ENCODE peak calls at places on chromosomes 5 and 9, in eight cellular contexts. S is SK-N-SH; X is activated CD8-positive, alpha-beta T cell treated with anti-CD3 and anti-CD28 coated beads for 36 hours; P is breast epithelium; D is Peyer's patch; K is A549; M is heart right ventricle; W is dorsolateral prefrontal cortex. A is an unnamed sample.

GRCh38 chr5:67268233-67269011 is 71.8 kb upstream of the CD180 start:
- DNase-seq in S (peak), X (no peak), P (peak), D (peak), K (peak), M (peak), W (peak), A (peak)

GRCh38 chr5:94240616-94241287 is 377.7 kb downstream of the KIAA0825 start:
- DNase-seq in S (peak), X (no peak), P (no peak), D (no peak), K (no peak), M (no peak), W (no peak), A (no peak)

GRCh38 chr5:76180817-76181805 is 97.9 kb downstream of the SV2C start:
- DNase-seq in S (no peak), X (peak), P (no peak), D (peak), K (peak), M (no peak), W (no peak), A (no peak)

GRCh38 chr5:69334793-69335268 is 2.2 kb upstream of the CCDC125 start:
- DNase-seq in S (peak), X (peak), P (peak), D (peak), K (peak), M (peak), W (peak), A (peak)

GRCh38 chr5:1479581-1480188 is 34.4 kb upstream of the SLC6A3 start:
- DNase-seq in S (peak), X (peak), P (no peak), D (peak), K (peak), M (no peak), W (no peak), A (no peak)

GRCh38 chr5:124581866-124582650 is 164.4 kb downstream of the ZNF608 start:
- DNase-seq in S (no peak), X (no peak), P (no peak), D (no peak), K (no peak), M (no peak), W (no peak), A (no peak)

GRCh38 chr5:115343855-115344254 is 47.4 kb upstream of the CCDC112 start:
- DNase-seq in S (no peak), X (no peak), P (no peak), D (no peak), K (peak), M (no peak), W (no peak), A (no peak)

GRCh38 chr5:39073759-39074008 is 515 bp downstream of the RICTOR start:
- DNase-seq in S (no peak), X (no peak), P (no peak), D (no peak), K (no peak), M (no peak), W (no peak), A (no peak)

GRCh38 chr5:161040818-161041217 is 188.8 kb upstream of the ATP10B start:
- DNase-seq in S (no peak), X (no peak), P (no peak), D (no peak), K (no peak), M (no peak), W (no peak), A (no peak)

GRCh38 chr5:140134277-140134935 is 8.7 kb downstream of the IGIP start:
- DNase-seq in S (no peak), X (no peak), P (no peak), D (no peak), K (no peak), M (no peak), W (no peak), A (no peak)

GRCh38 chr9:18396102-18396728 is 77.7 kb upstream of the ADAMTSL1 start:
- DNase-seq in S (peak), X (no peak), P (no peak), D (no peak), K (peak), M (no peak), W (no peak), A (no peak)

GRCh38 chr5:176609724-176610429 is at the start of gene GPRIN1:
- DNase-seq in S (peak), X (peak), P (no peak), D (peak), K (peak), M (peak), W (no peak), A (peak)

GRCh38 chr9:90517103-90517502 is 125.5 kb downstream of the DIRAS2 start:
- DNase-seq in S (no peak), X (no peak), P (no peak), D (no peak), K (no peak), M (no peak), W (no peak), A (no peak)

GRCh38 chr5:77937015-77937908 is 161.1 kb upstream of the TBCA start:
- DNase-seq in S (no peak), X (no peak), P (no peak), D (no peak), K (no peak), M (no peak), W (no peak), A (no peak)

GRCh38 chr9:127569819-127570401 is 42.2 kb upstream of the STXBP1 start:
- DNase-seq in S (no peak), X (peak), P (no peak), D (no peak), K (peak), M (no peak), W (no peak), A (no peak)

GRCh38 chr9:35649431-35650340 is 1.0 kb downstream of the SIT1 start:
- DNase-seq in S (no peak), X (peak), P (no peak), D (peak), K (no peak), M (no peak), W (no peak), A (no peak)

GRCh38 chr9:112555844-112556482 is 69.3 kb downstream of the KIAA1958 start:
- DNase-seq in S (no peak), X (no peak), P (no peak), D (peak), K (no peak), M (no peak), W (no peak), A (no peak)

GRCh38 chr5:127976991-127977717 is 106.4 kb upstream of the SLC12A2 start:
- DNase-seq in S (no peak), X (no peak), P (no peak), D (no peak), K (no peak), M (no peak), W (no peak), A (no peak)

GRCh38 chr9:95037789-95038521 is 279.6 kb downstream of the FANCC start:
- DNase-seq in S (no peak), X (no peak), P (no peak), D (no peak), K (no peak), M (no peak), W (no peak), A (no peak)

GRCh38 chr5:39892708-39893107 is 467.9 kb upstream of the DAB2 start:
- DNase-seq in S (no peak), X (no peak), P (no peak), D (no peak), K (no peak), M (no peak), W (no peak), A (no peak)

GRCh38 chr5:14356305-14356704 is 213.2 kb downstream of the TRIO start:
- DNase-seq in S (no peak), X (no peak), P (no peak), D (no peak), K (no peak), M (no peak), W (no peak), A (no peak)

GRCh38 chr9:132136151-132136892 is 25.5 kb upstream of the NTNG2 start:
- DNase-seq in S (no peak), X (no peak), P (no peak), D (no peak), K (no peak), M (no peak), W (no peak), A (no peak)

GRCh38 chr9:33175633-33176325 is 8.6 kb upstream of the B4GALT1 start:
- DNase-seq in S (no peak), X (no peak), P (no peak), D (no peak), K (no peak), M (no peak), W (no peak), A (no peak)

GRCh38 chr9:36855443-36856315 is 178.4 kb downstream of the PAX5 start:
- DNase-seq in S (peak), X (peak), P (no peak), D (peak), K (peak), M (no peak), W (no peak), A (no peak)

GRCh38 chr9:19460258-19460657 is 51.4 kb downstream of the ACER2 start:
- DNase-seq in S (no peak), X (no peak), P (no peak), D (no peak), K (no peak), M (no peak), W (no peak), A (no peak)

GRCh38 chr5:101045689-101046088 is 142.6 kb upstream of the ST8SIA4 start:
- DNase-seq in S (no peak), X (no peak), P (no peak), D (no peak), K (no peak), M (no peak), W (no peak), A (no peak)
- TF ChIP-seq CTCF in S (peak), X (peak), P (no peak), D (no peak), K (no peak), M (peak), W (peak), A (peak)

GRCh38 chr5:17305964-17306725 is 88.7 kb downstream of the BASP1 start:
- DNase-seq in S (no peak), X (no peak), P (no peak), D (no peak), K (peak), M (peak), W (no peak), A (peak)

GRCh38 chr5:17302590-17302989 is 85.2 kb downstream of the BASP1 start:
- DNase-seq in S (no peak), X (no peak), P (no peak), D (no peak), K (peak), M (no peak), W (no peak), A (no peak)

GRCh38 chr5:17302138-17302537 is 84.7 kb downstream of the BASP1 start:
- DNase-seq in S (no peak), X (no peak), P (no peak), D (no peak), K (peak), M (no peak), W (no peak), A (no peak)

GRCh38 chr5:17305024-17305423 is 87.6 kb downstream of the BASP1 start:
- DNase-seq in S (no peak), X (no peak), P (no peak), D (no peak), K (peak), M (no peak), W (no peak), A (no peak)

GRCh38 chr5:17304282-17304681 is 86.9 kb downstream of the BASP1 start:
- DNase-seq in S (no peak), X (no peak), P (no peak), D (no peak), K (peak), M (no peak), W (no peak), A (no peak)
- TF ChIP-seq CTCF in S (no peak), X (no peak), P (no peak), D (no peak), K (no peak), M (no peak), W (no peak), A (no peak)

GRCh38 chr5:11491658-11492057 is 412.6 kb downstream of the CTNND2 start:
- DNase-seq in S (no peak), X (no peak), P (no peak), D (no peak), K (no peak), M (no peak), W (no peak), A (no peak)

GRCh38 chr5:11496127-11496719 is 408.0 kb downstream of the CTNND2 start:
- DNase-seq in S (no peak), X (no peak), P (no peak), D (no peak), K (no peak), M (no peak), W (no peak), A (no peak)

GRCh38 chr5:11497651-11498050 is 406.6 kb downstream of the CTNND2 start:
- DNase-seq in S (no peak), X (no peak), P (no peak), D (no peak), K (no peak), M (no peak), W (no peak), A (no peak)

GRCh38 chr5:11494340-11494739 is 409.9 kb downstream of the CTNND2 start:
- DNase-seq in S (no peak), X (no peak), P (no peak), D (no peak), K (no peak), M (no peak), W (no peak), A (no peak)
- TF ChIP-seq CTCF in S (peak), X (no peak), P (no peak), D (peak), K (peak), M (peak), W (peak), A (peak)

GRCh38 chr9:137351781-137352501 is 49.9 kb upstream of the NRARP start:
- DNase-seq in S (no peak), X (no peak), P (no peak), D (no peak), K (no peak), M (no peak), W (no peak), A (no peak)
- TF ChIP-seq CTCF in S (no peak), X (no peak), P (no peak), D (no peak), K (no peak), M (no peak), W (no peak), A (no peak)

DNA sequence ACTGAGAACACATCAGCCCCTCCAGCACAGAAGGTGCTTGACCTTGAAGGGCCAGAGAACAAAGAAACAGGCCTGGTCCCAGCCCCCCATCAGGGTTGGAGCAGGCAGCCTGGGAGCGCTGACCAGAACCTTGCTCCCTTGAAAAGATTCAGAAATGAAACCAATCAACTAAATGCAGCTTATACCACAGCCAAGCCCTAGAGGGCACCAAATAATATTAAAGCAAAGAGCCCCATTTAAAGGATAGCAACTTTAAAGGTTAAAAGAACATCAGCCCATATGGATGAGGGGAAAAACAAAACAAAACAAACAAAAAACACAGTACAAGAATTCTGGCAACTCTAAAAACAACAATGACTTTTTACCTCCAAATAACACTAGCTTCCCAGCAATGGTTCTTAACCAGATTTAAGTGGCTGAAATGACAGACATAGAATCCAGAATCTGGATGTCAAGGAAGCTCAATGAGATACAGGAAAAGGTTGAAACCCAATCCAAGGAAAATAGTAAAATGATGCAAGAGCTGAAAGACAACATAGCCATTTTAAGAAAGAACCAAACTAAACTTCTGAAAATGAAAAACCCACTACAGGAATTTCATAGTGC is 471.9 kb downstream of the MTRR start:
- DNase-seq in S (peak), X (no peak), P (no peak), D (no peak), K (peak), M (no peak), W (no peak), A (no peak)
- TF ChIP-seq CTCF in S (peak), X (no peak), P (no peak), D (peak), K (no peak), M (peak), W (peak), A (peak)

A was measured in osteocyte.